ENCODE peak calls at places on chromosomes 4 and X, in eight cellular contexts. R is sigmoid colon; F is KBM-7; I is activated CD4-positive, alpha-beta T cell treated with anti-CD3 and anti-CD28 coated beads for 48 hours; S is amniotic stem cell; T is NCI-H345; J is GM23248; G is NCI-H1417. C is an unnamed sample.

GRCh38 chr4:142088906-142089305 is 452.5 kb downstream of the IL15 start:
- DNase-seq in R (peak), F (no peak), I (no peak), S (no peak), T (no peak), J (peak), G (no peak), C (no peak)

GRCh38 chr4:16129336-16129735 is 45.5 kb upstream of the PROM1 start:
- DNase-seq in R (no peak), F (no peak), I (no peak), S (no peak), T (peak), J (no peak), G (peak), C (no peak)

GRCh38 chrX:46198858-46199257 is 346.4 kb downstream of the ZNF674 start:
- DNase-seq in R (no peak), F (no peak), I (no peak), S (no peak), T (no peak), J (no peak), G (no peak), C (peak)

GRCh38 chrX:17977696-17978095 is 116.6 kb upstream of the RAI2 start:
- DNase-seq in R (no peak), F (no peak), I (no peak), S (no peak), T (no peak), J (no peak), G (no peak), C (no peak)

GRCh38 chr4:7287918-7288280 is 95.6 kb downstream of the SORCS2 start:
- DNase-seq in R (no peak), F (no peak), I (no peak), S (no peak), T (no peak), J (no peak), G (peak), C (no peak)

GRCh38 chr4:124943145-124943889 is 230.8 kb upstream of the ANKRD50 start:
- DNase-seq in R (no peak), F (no peak), I (no peak), S (no peak), T (no peak), J (peak), G (no peak), C (peak)

GRCh38 chr4:82050806-82051205 is 323.0 kb downstream of the HNRNPD start:
- DNase-seq in R (no peak), F (no peak), I (no peak), S (no peak), T (no peak), J (peak), G (no peak), C (no peak)

GRCh38 chr4:99811850-99812249 is 4.8 kb upstream of the DAPP1 start:
- DNase-seq in R (no peak), F (peak), I (peak), S (no peak), T (no peak), J (peak), G (peak), C (peak)

GRCh38 chr4:17712166-17712565 is 69.3 kb downstream of the FAM184B start:
- DNase-seq in R (no peak), F (no peak), I (no peak), S (no peak), T (no peak), J (no peak), G (no peak), C (no peak)

GRCh38 chrX:34560180-34560579 is 96.9 kb downstream of the TMEM47 start:
- DNase-seq in R (no peak), F (no peak), I (no peak), S (no peak), T (no peak), J (no peak), G (no peak), C (no peak)

GRCh38 chr4:76199664-76200211 is 13.9 kb downstream of the SCARB2 start:
- DNase-seq in R (no peak), F (peak), I (peak), S (no peak), T (no peak), J (no peak), G (no peak), C (no peak)

GRCh38 chr4:167105857-167106256 is 128.4 kb downstream of the SPOCK3 start:
- DNase-seq in R (no peak), F (no peak), I (no peak), S (no peak), T (no peak), J (no peak), G (no peak), C (no peak)

GRCh38 chrX:17082831-17083230 is 136.4 kb downstream of the REPS2 start:
- DNase-seq in R (no peak), F (peak), I (no peak), S (no peak), T (peak), J (peak), G (peak), C (peak)

GRCh38 chr4:43651991-43652390 is 759.5 kb downstream of the GRXCR1 start:
- DNase-seq in R (no peak), F (no peak), I (no peak), S (no peak), T (no peak), J (no peak), G (no peak), C (no peak)

GRCh38 chr4:76569695-76570094 is 134.7 kb downstream of the SHROOM3 start:
- DNase-seq in R (no peak), F (no peak), I (no peak), S (no peak), T (no peak), J (no peak), G (no peak), C (no peak)

GRCh38 chr4:122458625-122459024 is 2.1 kb upstream of the IL2 start:
- DNase-seq in R (no peak), F (no peak), I (peak), S (no peak), T (no peak), J (peak), G (peak), C (no peak)

GRCh38 chrX:56233100-56233499 is 944 bp downstream of the KLF8 start:
- DNase-seq in R (no peak), F (no peak), I (no peak), S (no peak), T (no peak), J (peak), G (no peak), C (no peak)

GRCh38 chrX:18278448-18278847 is 57.8 kb upstream of the BEND2 start:
- DNase-seq in R (no peak), F (no peak), I (no peak), S (no peak), T (peak), J (no peak), G (no peak), C (no peak)

GRCh38 chr4:111806331-111806730 is 338.9 kb upstream of the FAM241A start:
- DNase-seq in R (no peak), F (no peak), I (no peak), S (no peak), T (no peak), J (peak), G (no peak), C (no peak)

GRCh38 chrX:100673397-100673953 is 29.5 kb downstream of the SRPX2 start:
- DNase-seq in R (no peak), F (no peak), I (no peak), S (no peak), T (no peak), J (peak), G (no peak), C (no peak)

GRCh38 chr4:68369474-68369805 is 19.6 kb upstream of the YTHDC1 start:
- DNase-seq in R (no peak), F (no peak), I (no peak), S (no peak), T (no peak), J (no peak), G (no peak), C (no peak)

GRCh38 chr4:3208826-3209225 is 40.1 kb upstream of the MSANTD1 start:
- DNase-seq in R (no peak), F (no peak), I (no peak), S (no peak), T (no peak), J (no peak), G (no peak), C (no peak)

GRCh38 chr4:67234296-67234695 is 311.0 kb downstream of the CENPC start:
- DNase-seq in R (no peak), F (no peak), I (no peak), S (peak), T (no peak), J (no peak), G (no peak), C (no peak)

GRCh38 chrX:143319526-143319925 is 197.7 kb downstream of the SPANXN3 start:
- DNase-seq in R (no peak), F (no peak), I (no peak), S (no peak), T (no peak), J (no peak), G (no peak), C (no peak)

GRCh38 chrX:2608638-2609430 is 82.3 kb upstream of the CD99 start:
- DNase-seq in R (peak), F (peak), I (peak), S (no peak), T (no peak), J (peak), G (no peak), C (peak)

GRCh38 chr4:2290974-2291704 is 29.2 kb upstream of the MXD4 start:
- DNase-seq in R (peak), F (peak), I (peak), S (no peak), T (no peak), J (no peak), G (no peak), C (no peak)

GRCh38 chr4:74543983-74544382 is 99.0 kb downstream of the AREG start:
- DNase-seq in R (no peak), F (no peak), I (no peak), S (no peak), T (no peak), J (peak), G (no peak), C (no peak)

GRCh38 chr4:89836031-89836777 is 757 bp downstream of the SNCA start:
- DNase-seq in R (no peak), F (no peak), I (peak), S (no peak), T (peak), J (peak), G (peak), C (no peak)

GRCh38 chr4:76090241-76090691 is 15.8 kb downstream of the ART3 start:
- DNase-seq in R (no peak), F (peak), I (no peak), S (peak), T (no peak), J (peak), G (no peak), C (no peak)

GRCh38 chr4:103091601-103092223 is 7.9 kb downstream of the BDH2 start:
- DNase-seq in R (no peak), F (peak), I (peak), S (peak), T (peak), J (peak), G (peak), C (peak)

GRCh38 chrX:80511969-80512760 is 91.9 kb downstream of the TENT5D start:
- DNase-seq in R (no peak), F (peak), I (no peak), S (no peak), T (no peak), J (peak), G (no peak), C (no peak)

GRCh38 chr4:150219841-150220240 is 141.6 kb downstream of the DCLK2 start:
- DNase-seq in R (no peak), F (no peak), I (no peak), S (no peak), T (no peak), J (peak), G (no peak), C (no peak)

GRCh38 chr4:110200673-110201072 is 2.3 kb upstream of the ELOVL6 start:
- DNase-seq in R (no peak), F (no peak), I (no peak), S (no peak), T (no peak), J (no peak), G (no peak), C (no peak)

GRCh38 chr4:48405924-48406323 is 64.6 kb downstream of the SLAIN2 start:
- DNase-seq in R (no peak), F (no peak), I (no peak), S (no peak), T (no peak), J (no peak), G (no peak), C (no peak)

GRCh38 chr4:119010909-119011606 is 122.4 kb downstream of the SYNPO2 start:
- DNase-seq in R (peak), F (no peak), I (no peak), S (no peak), T (no peak), J (no peak), G (no peak), C (no peak)

GRCh38 chr4:143359794-143360193 is 23.1 kb downstream of the GAB1 start:
- DNase-seq in R (no peak), F (peak), I (no peak), S (no peak), T (no peak), J (no peak), G (no peak), C (no peak)

GRCh38 chr4:62709618-62710252 is 1509.6 kb downstream of the ADGRL3 start:
- DNase-seq in R (no peak), F (peak), I (no peak), S (no peak), T (peak), J (peak), G (peak), C (peak)

GRCh38 chrX:24146283-24146865 is 3.2 kb upstream of the ZFX start:
- DNase-seq in R (no peak), F (peak), I (no peak), S (no peak), T (no peak), J (no peak), G (peak), C (no peak)

GRCh38 chr4:86451560-86452322 is 91.9 kb upstream of the MAPK10 start:
- DNase-seq in R (no peak), F (no peak), I (no peak), S (no peak), T (no peak), J (peak), G (peak), C (no peak)

C was measured in NCI-H460.